ENCODE peak calls at places on chromosomes 6 and 20, in six cellular contexts. O is right lobe of liver, E is suprapubic skin, V is NB4, T is stomach, S is endothelial cell of umbilical vein. F is an unnamed sample.

GRCh38 chr6:683742-684440 is 9.0 kb downstream of the EXOC2 start:
- DNase-seq in O (no peak), E (no peak), V (peak), T (no peak), S (peak), F (no peak)

GRCh38 chr6:63636516-63636968 is 940 bp downstream of the PHF3 start:
- DNase-seq in O (peak), E (peak), V (no peak), T (peak), S (peak), F (peak)

GRCh38 chr6:170281331-170282292 is 9.3 kb downstream of the DLL1 start:
- DNase-seq in O (no peak), E (no peak), V (no peak), T (peak), S (no peak), F (no peak)

GRCh38 chr6:32082951-32083350 is 26.2 kb downstream of the TNXB start:
- DNase-seq in O (no peak), E (peak), V (no peak), T (no peak), S (no peak), F (peak)

GRCh38 chr6:143301204-143301603 is 149.3 kb downstream of the ADAT2 start:
- DNase-seq in O (no peak), E (no peak), V (no peak), T (no peak), S (no peak), F (no peak)

GRCh38 chr20:11995750-11996567 is 78.3 kb downstream of the BTBD3 start:
- DNase-seq in O (no peak), E (no peak), V (no peak), T (no peak), S (no peak), F (no peak)

GRCh38 chr20:15362849-15363248 is 1025.4 kb upstream of the FLRT3 start:
- DNase-seq in O (no peak), E (no peak), V (no peak), T (no peak), S (no peak), F (no peak)

GRCh38 chr6:33710296-33711121 is 991 bp downstream of the UQCC2 start:
- DNase-seq in O (no peak), E (no peak), V (peak), T (no peak), S (no peak), F (no peak)

GRCh38 chr20:59405819-59406218 is 105.4 kb downstream of the EDN3 start:
- DNase-seq in O (no peak), E (no peak), V (no peak), T (no peak), S (no peak), F (no peak)

GRCh38 chr6:84738996-84739865 is 25.2 kb downstream of the TBX18 start:
- DNase-seq in O (no peak), E (no peak), V (no peak), T (no peak), S (no peak), F (no peak)

GRCh38 chr6:37021356-37022129 is 16.1 kb downstream of the FGD2 start:
- DNase-seq in O (no peak), E (peak), V (peak), T (no peak), S (peak), F (no peak)

GRCh38 chr6:41577865-41578713 is 31.9 kb downstream of the FOXP4 start:
- DNase-seq in O (peak), E (no peak), V (peak), T (peak), S (peak), F (no peak)

GRCh38 chr20:64238851-64239387 is 16.6 kb upstream of the PCMTD2 start:
- DNase-seq in O (no peak), E (no peak), V (no peak), T (no peak), S (no peak), F (no peak)

GRCh38 chr20:49566401-49566800 is 1.5 kb downstream of the PTGIS start:
- DNase-seq in O (no peak), E (no peak), V (no peak), T (no peak), S (no peak), F (no peak)

GRCh38 chr20:32585011-32585518 is at the start of gene NOL4L:
- DNase-seq in O (no peak), E (no peak), V (peak), T (peak), S (no peak), F (no peak)

GRCh38 chr6:13523826-13524622 is 36.6 kb upstream of the GFOD1 start:
- DNase-seq in O (no peak), E (no peak), V (no peak), T (no peak), S (no peak), F (no peak)

GRCh38 chr20:48025661-48026060 is 240.4 kb upstream of the SULF2 start:
- DNase-seq in O (no peak), E (no peak), V (no peak), T (no peak), S (no peak), F (no peak)

GRCh38 chr6:70734979-70735378 is 67.3 kb downstream of the SMAP1 start:
- DNase-seq in O (no peak), E (no peak), V (no peak), T (no peak), S (no peak), F (no peak)

GRCh38 chr6:93419304-93420162 is at the start of gene EPHA7:
- DNase-seq in O (peak), E (peak), V (peak), T (peak), S (peak), F (peak)

GRCh38 chr6:10531942-10532341 is 10.8 kb downstream of the GCNT2 start:
- DNase-seq in O (no peak), E (no peak), V (peak), T (no peak), S (peak), F (peak)

GRCh38 chr6:2275207-2275891 is 29.9 kb upstream of the GMDS start:
- DNase-seq in O (no peak), E (no peak), V (no peak), T (no peak), S (no peak), F (no peak)

GRCh38 chr20:33679758-33680485 is 5.7 kb upstream of the NECAB3 start:
- DNase-seq in O (no peak), E (no peak), V (no peak), T (no peak), S (no peak), F (no peak)

GRCh38 chr6:82875573-82876185 is 190.0 kb downstream of the UBE3D start:
- DNase-seq in O (no peak), E (no peak), V (no peak), T (no peak), S (peak), F (no peak)

GRCh38 chr20:50572922-50573777 is 63.0 kb downstream of the PTPN1 start:
- DNase-seq in O (peak), E (no peak), V (no peak), T (no peak), S (peak), F (no peak)

GRCh38 chr20:38073307-38074010 is 39.9 kb downstream of the RPRD1B start:
- DNase-seq in O (no peak), E (no peak), V (peak), T (peak), S (peak), F (peak)

GRCh38 chr6:104754788-104755409 is 104.8 kb downstream of the HACE1 start:
- DNase-seq in O (no peak), E (no peak), V (no peak), T (no peak), S (no peak), F (no peak)

GRCh38 chr6:33091957-33092356 is 16.2 kb downstream of the HLA-DPB1 start:
- DNase-seq in O (no peak), E (no peak), V (peak), T (peak), S (no peak), F (peak)

GRCh38 chr6:3406362-3406809 is 50.5 kb downstream of the SLC22A23 start:
- DNase-seq in O (peak), E (no peak), V (no peak), T (no peak), S (no peak), F (no peak)

GRCh38 chr6:3405182-3405518 is 51.7 kb downstream of the SLC22A23 start:
- DNase-seq in O (no peak), E (no peak), V (no peak), T (no peak), S (no peak), F (no peak)

GRCh38 chr6:3402310-3403243 is 54.3 kb downstream of the SLC22A23 start:
- DNase-seq in O (no peak), E (no peak), V (no peak), T (no peak), S (no peak), F (peak)

GRCh38 chr6:3405679-3406078 is 51.2 kb downstream of the SLC22A23 start:
- DNase-seq in O (peak), E (no peak), V (no peak), T (no peak), S (no peak), F (no peak)

GRCh38 chr6:3403244-3404154 is 53.4 kb downstream of the SLC22A23 start:
- DNase-seq in O (peak), E (no peak), V (no peak), T (peak), S (peak), F (no peak)
- TF ChIP-seq POLR2A in O (peak), E (no peak), V (no peak), T (no peak), S (no peak), F (no peak)

GRCh38 chr6:43510827-43511163 is 649 bp upstream of the LRRC73 start:
- DNase-seq in O (no peak), E (no peak), V (no peak), T (peak), S (no peak), F (no peak)
- H3K4me3 ChIP-seq in O (no peak), E (peak), V (no peak), T (peak), S (no peak), F (no peak)

GRCh38 chr6:44969446-44970175 is 358.5 kb upstream of the RUNX2 start:
- DNase-seq in O (no peak), E (no peak), V (no peak), T (no peak), S (no peak), F (no peak)
- TF ChIP-seq POLR2A in O (no peak), E (no peak), V (no peak), T (no peak), S (no peak), F (no peak)

DNA sequence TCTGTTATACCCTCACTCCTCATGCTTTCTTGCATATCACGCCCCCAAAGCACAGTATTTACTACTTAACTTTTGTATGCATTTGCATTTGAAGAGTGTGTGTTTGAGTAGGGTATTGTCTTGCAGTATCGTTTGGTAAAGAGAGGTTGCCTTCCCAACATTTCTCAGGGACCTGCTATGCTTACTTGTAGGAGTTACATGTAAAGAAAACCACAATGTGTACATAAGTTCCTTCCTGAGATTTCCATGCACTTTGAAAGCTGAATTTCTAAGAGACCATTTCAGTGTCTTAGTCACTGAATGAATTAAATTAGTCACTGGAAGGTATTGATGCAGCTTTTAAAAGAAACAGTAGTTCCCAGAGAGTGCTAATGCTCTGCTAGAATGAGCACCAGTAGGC is 159.3 kb upstream of the LAMA2 start:
- DNase-seq in O (no peak), E (no peak), V (no peak), T (no peak), S (no peak), F (no peak)
- H3K4me3 ChIP-seq in O (no peak), E (no peak), V (no peak), T (no peak), S (no peak), F (no peak)

DNA sequence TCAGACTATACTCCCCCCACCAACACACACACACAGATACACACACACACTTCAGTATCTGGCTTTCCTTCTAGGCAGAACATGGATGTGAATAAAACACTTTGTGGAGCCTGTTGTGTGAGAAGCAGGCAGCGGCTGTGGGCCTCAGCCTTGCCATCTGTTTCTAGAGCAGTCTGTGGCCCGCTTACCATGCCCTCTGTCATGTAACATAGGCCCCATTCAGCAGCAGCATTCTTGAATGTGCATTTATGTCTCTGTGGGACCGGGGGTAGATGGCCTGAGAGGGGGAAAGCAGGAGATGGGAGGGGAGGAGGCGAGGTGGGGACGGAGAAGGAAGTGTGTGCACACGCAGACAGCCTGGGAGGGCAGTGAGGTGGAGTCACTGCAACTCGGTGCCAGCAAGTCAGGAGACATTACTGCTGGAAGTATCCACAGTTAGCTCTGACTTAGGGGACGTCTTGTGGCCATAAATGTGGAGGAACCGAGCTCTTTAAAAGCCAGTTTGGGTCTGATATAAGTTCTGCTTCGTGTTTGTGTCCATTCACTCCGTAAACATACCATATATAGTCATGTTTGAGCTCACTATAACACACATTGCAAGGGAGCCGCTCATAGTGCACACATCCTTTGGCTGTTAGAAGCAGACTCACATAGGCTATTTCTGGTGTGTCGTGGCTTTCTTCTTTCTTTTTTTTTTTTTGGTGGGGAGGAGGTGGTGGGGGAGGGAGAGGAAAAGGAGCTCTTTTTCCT is 38.5 kb downstream of the RREB1 start:
- DNase-seq in O (no peak), E (peak), V (peak), T (peak), S (peak), F (peak)
- TF ChIP-seq POLR2A in O (no peak), E (no peak), V (peak), T (no peak), S (no peak), F (no peak)

GRCh38 chr6:111711476-111711875 is 105.8 kb upstream of the TRAF3IP2 start:
- DNase-seq in O (no peak), E (no peak), V (no peak), T (peak), S (peak), F (peak)

GRCh38 chr6:111710911-111711310 is 105.2 kb upstream of the TRAF3IP2 start:
- DNase-seq in O (no peak), E (no peak), V (no peak), T (no peak), S (no peak), F (peak)

GRCh38 chr6:111709201-111709600 is 103.5 kb upstream of the TRAF3IP2 start:
- DNase-seq in O (no peak), E (no peak), V (no peak), T (no peak), S (no peak), F (no peak)

GRCh38 chr6:111709615-111710398 is 104.1 kb upstream of the TRAF3IP2 start:
- DNase-seq in O (peak), E (no peak), V (peak), T (peak), S (peak), F (peak)

DNA sequence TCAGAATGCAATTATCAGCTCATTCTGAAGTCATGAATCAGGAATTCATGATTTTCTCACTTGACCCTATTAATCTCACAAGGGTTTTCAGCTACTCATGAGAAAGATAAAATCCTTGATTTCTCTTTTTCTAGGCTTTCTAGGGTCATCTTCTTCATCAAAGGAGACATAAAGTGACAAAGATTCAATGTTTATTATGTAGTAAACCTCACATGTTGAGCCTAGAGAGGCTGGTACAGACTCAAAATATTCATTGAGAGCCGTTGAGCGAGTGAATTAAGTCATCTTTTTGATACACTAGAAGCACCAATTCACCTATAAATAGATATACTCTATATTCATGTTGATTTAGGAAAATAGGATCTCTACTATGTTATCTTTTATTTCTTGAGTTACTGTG is 104.8 kb upstream of the TRAF3IP2 start:
- DNase-seq in O (no peak), E (no peak), V (no peak), T (no peak), S (no peak), F (no peak)
- H3K4me3 ChIP-seq in O (no peak), E (peak), V (no peak), T (no peak), S (no peak), F (no peak)

DNA sequence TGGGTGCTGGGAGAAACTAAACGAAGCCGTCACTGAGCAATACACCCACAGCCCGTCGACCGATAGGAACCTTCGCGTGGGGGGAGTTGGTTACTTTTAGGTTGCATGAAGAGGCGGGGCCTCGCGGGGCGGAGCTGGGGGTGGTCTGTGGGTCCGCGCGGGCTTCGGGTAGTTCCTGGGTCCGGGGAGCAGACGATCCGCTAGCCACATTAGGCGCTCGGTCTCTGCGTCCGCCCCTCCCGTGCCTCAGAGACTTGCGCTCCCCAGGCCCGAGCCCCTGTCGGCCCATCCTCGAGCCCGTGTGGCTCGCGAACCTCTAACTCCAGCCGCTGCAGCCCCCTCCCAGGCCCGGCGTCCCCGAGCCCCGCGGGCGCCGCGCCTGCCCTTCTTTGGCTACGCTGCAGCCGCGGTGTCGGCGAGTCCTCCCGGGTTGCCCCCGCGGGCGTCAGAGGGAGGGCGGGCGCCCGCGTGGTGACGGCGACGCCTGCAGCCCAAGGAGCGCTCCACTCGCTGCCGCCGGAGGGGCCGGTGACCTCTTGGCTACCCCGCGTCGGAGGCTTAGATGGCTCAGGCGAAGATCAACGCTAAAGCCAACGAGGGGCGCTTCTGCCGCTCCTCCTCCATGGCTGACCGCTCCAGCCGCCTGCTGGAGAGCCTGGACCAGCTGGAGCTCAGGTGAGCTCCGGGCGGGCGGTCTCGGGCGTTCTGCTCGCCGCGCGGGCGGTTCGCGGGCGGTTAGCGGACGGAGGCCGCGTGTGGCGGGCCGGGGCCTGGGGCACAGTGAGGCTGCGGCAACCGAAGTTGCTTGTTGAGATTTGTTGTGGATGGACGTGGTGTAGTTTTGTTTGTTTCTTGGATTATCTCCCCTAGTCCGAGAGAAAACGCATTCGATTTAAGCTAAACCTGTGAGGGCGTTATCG is at the start of gene BAG2:
- DNase-seq in O (peak), E (peak), V (peak), T (peak), S (peak), F (peak)
- TF ChIP-seq POLR2A in O (peak), E (peak), V (peak), T (no peak), S (peak), F (no peak)

DNA sequence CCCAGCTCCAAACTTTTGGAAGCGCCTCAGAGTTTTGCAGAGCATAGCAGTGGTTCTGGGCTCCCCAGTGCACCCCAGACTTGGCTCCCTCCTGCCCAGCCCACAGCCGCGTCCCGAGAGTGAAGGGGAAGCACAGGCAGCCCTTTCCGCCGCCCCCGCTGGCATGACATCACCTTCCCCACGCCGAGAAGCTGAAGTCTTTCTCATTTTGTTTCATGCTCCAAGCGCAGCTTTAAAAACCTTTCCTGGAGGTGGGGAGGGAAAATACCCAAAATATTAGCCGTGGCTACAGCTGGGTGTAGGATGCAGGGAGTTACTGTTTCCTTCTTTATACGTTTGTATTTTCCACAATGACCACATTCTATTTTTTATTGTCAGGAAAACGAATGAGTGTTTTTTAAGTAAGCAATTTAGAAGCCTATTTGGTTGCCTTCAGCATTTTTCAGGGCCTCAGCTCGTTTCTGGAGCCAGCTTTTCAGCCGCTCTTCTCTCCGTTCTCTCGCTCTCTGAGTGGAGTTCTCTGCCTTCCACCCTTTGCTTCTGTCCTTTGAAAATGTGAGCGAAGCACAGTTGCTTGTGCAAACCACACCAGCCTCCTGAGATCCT is 72.8 kb downstream of the SNX5 start:
- DNase-seq in O (no peak), E (peak), V (peak), T (no peak), S (peak), F (peak)
- H3K4me3 ChIP-seq in O (no peak), E (peak), V (no peak), T (peak), S (no peak), F (no peak)

F was measured in lower leg skin.